ENCODE peak calls at places on chromosomes 4 and X, in seven cellular contexts. One of them, this sample, is unnamed.

GRCh38 chrX:97310373-97310772 is 426.7 kb downstream of the RPA4 start:
- DNase-seq in transverse colon: no peak
- DNase-seq in tibial nerve: no peak
- DNase-seq in sigmoid colon: no peak
- DNase-seq in ovary: no peak
- DNase-seq in A549: no peak
- DNase-seq in upper lobe of left lung: no peak
- DNase-seq in this sample: no peak

GRCh38 chr4:78534286-78534955 is 17.1 kb upstream of the ANXA3 start:
- DNase-seq in transverse colon: no peak
- DNase-seq in tibial nerve: no peak
- DNase-seq in sigmoid colon: no peak
- DNase-seq in ovary: no peak
- DNase-seq in A549: no peak
- DNase-seq in upper lobe of left lung: no peak
- DNase-seq in this sample: no peak

GRCh38 chr4:16532240-16532990 is 306.1 kb upstream of the TAPT1 start:
- DNase-seq in transverse colon: no peak
- DNase-seq in tibial nerve: peak
- DNase-seq in sigmoid colon: no peak
- DNase-seq in ovary: peak
- DNase-seq in A549: no peak
- DNase-seq in upper lobe of left lung: no peak
- DNase-seq in this sample: no peak

GRCh38 chrX:13482764-13483552 is 86.4 kb upstream of the EGFL6 start:
- DNase-seq in transverse colon: peak
- DNase-seq in tibial nerve: no peak
- DNase-seq in sigmoid colon: no peak
- DNase-seq in ovary: no peak
- DNase-seq in A549: no peak
- DNase-seq in upper lobe of left lung: no peak
- DNase-seq in this sample: no peak

GRCh38 chr4:159103406-159104131 is 690 bp downstream of the RAPGEF2 start:
- DNase-seq in transverse colon: peak
- DNase-seq in tibial nerve: peak
- DNase-seq in sigmoid colon: peak
- DNase-seq in ovary: peak
- DNase-seq in A549: peak
- DNase-seq in upper lobe of left lung: peak
- DNase-seq in this sample: peak

GRCh38 chr4:154349829-154350228 is 141.8 kb downstream of the DCHS2 start:
- DNase-seq in transverse colon: no peak
- DNase-seq in tibial nerve: no peak
- DNase-seq in sigmoid colon: no peak
- DNase-seq in ovary: no peak
- DNase-seq in A549: peak
- DNase-seq in upper lobe of left lung: no peak
- DNase-seq in this sample: no peak

GRCh38 chrX:108156934-108157466 is 65.4 kb downstream of the ATG4A start:
- DNase-seq in transverse colon: peak
- DNase-seq in tibial nerve: no peak
- DNase-seq in sigmoid colon: no peak
- DNase-seq in ovary: no peak
- DNase-seq in A549: no peak
- DNase-seq in upper lobe of left lung: no peak
- DNase-seq in this sample: no peak

GRCh38 chr4:169311643-169312365 is 41.0 kb upstream of the SH3RF1 start:
- DNase-seq in transverse colon: no peak
- DNase-seq in tibial nerve: peak
- DNase-seq in sigmoid colon: no peak
- DNase-seq in ovary: no peak
- DNase-seq in A549: peak
- DNase-seq in upper lobe of left lung: no peak
- DNase-seq in this sample: no peak

GRCh38 chr4:146520894-146521542 is 722 bp downstream of the SLC10A7 start:
- DNase-seq in transverse colon: peak
- DNase-seq in tibial nerve: peak
- DNase-seq in sigmoid colon: no peak
- DNase-seq in ovary: no peak
- DNase-seq in A549: peak
- DNase-seq in upper lobe of left lung: no peak
- DNase-seq in this sample: no peak

GRCh38 chrX:53268173-53268572 is 13.2 kb downstream of the IQSEC2 start:
- DNase-seq in transverse colon: no peak
- DNase-seq in tibial nerve: no peak
- DNase-seq in sigmoid colon: no peak
- DNase-seq in ovary: no peak
- DNase-seq in A549: no peak
- DNase-seq in upper lobe of left lung: no peak
- DNase-seq in this sample: no peak

GRCh38 chr4:25477251-25477650 is 100.2 kb downstream of the ANAPC4 start:
- DNase-seq in transverse colon: no peak
- DNase-seq in tibial nerve: no peak
- DNase-seq in sigmoid colon: no peak
- DNase-seq in ovary: no peak
- DNase-seq in A549: no peak
- DNase-seq in upper lobe of left lung: no peak
- DNase-seq in this sample: no peak

GRCh38 chrX:132001127-132001526 is 22.0 kb upstream of the STK26 start:
- DNase-seq in transverse colon: no peak
- DNase-seq in tibial nerve: no peak
- DNase-seq in sigmoid colon: no peak
- DNase-seq in ovary: no peak
- DNase-seq in A549: no peak
- DNase-seq in upper lobe of left lung: no peak
- DNase-seq in this sample: no peak

GRCh38 chr4:76435689-76436176 is 704 bp downstream of the SHROOM3 start:
- DNase-seq in transverse colon: no peak
- DNase-seq in tibial nerve: no peak
- DNase-seq in sigmoid colon: no peak
- DNase-seq in ovary: no peak
- DNase-seq in A549: no peak
- DNase-seq in upper lobe of left lung: no peak
- DNase-seq in this sample: no peak
- TF ChIP-seq EP300 in transverse colon: no peak
- TF ChIP-seq EP300 in tibial nerve: no peak
- TF ChIP-seq EP300 in sigmoid colon: no peak
- TF ChIP-seq EP300 in ovary: no peak
- TF ChIP-seq EP300 in A549: no peak
- TF ChIP-seq EP300 in upper lobe of left lung: no peak
- TF ChIP-seq EP300 in this sample: no peak

GRCh38 chr4:189832528-189832927 is 108.1 kb upstream of the FRG1 start:
- DNase-seq in transverse colon: no peak
- DNase-seq in tibial nerve: no peak
- DNase-seq in sigmoid colon: no peak
- DNase-seq in ovary: no peak
- DNase-seq in A549: no peak
- DNase-seq in upper lobe of left lung: no peak
- DNase-seq in this sample: no peak
- TF ChIP-seq EP300 in transverse colon: no peak
- TF ChIP-seq EP300 in tibial nerve: no peak
- TF ChIP-seq EP300 in sigmoid colon: no peak
- TF ChIP-seq EP300 in ovary: no peak
- TF ChIP-seq EP300 in A549: no peak
- TF ChIP-seq EP300 in upper lobe of left lung: no peak
- TF ChIP-seq EP300 in this sample: no peak

GRCh38 chr4:70678383-70678999 is 9.8 kb upstream of the UTP3 start:
- DNase-seq in transverse colon: no peak
- DNase-seq in tibial nerve: no peak
- DNase-seq in sigmoid colon: no peak
- DNase-seq in ovary: no peak
- DNase-seq in A549: no peak
- DNase-seq in upper lobe of left lung: no peak
- DNase-seq in this sample: no peak
- TF ChIP-seq EP300 in transverse colon: no peak
- TF ChIP-seq EP300 in tibial nerve: no peak
- TF ChIP-seq EP300 in sigmoid colon: no peak
- TF ChIP-seq EP300 in ovary: no peak
- TF ChIP-seq EP300 in A549: no peak
- TF ChIP-seq EP300 in upper lobe of left lung: no peak
- TF ChIP-seq EP300 in this sample: no peak

DNA sequence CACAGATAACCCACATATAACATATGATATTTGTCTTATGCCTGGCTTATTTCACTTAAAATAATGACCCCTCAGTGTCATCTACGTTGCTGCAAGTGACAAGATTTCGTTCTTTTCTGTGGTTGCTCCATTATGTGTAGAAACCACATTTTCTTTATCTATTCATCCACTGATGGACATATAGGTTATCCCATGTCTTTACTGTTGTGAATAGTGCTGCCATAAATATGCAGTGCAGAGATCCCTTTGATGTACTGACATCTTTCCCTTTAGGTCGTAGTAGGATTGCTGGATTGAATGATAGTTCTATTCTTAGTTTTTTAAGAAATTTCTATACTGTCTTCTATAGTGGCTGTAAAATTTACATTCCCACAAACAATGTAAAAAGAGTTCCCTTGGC is 135.8 kb downstream of the TET2 start:
- DNase-seq in transverse colon: no peak
- DNase-seq in tibial nerve: no peak
- DNase-seq in sigmoid colon: no peak
- DNase-seq in ovary: no peak
- DNase-seq in A549: no peak
- DNase-seq in upper lobe of left lung: no peak
- DNase-seq in this sample: no peak
- TF ChIP-seq EP300 in transverse colon: no peak
- TF ChIP-seq EP300 in tibial nerve: no peak
- TF ChIP-seq EP300 in sigmoid colon: no peak
- TF ChIP-seq EP300 in ovary: no peak
- TF ChIP-seq EP300 in A549: no peak
- TF ChIP-seq EP300 in upper lobe of left lung: no peak
- TF ChIP-seq EP300 in this sample: no peak

DNA sequence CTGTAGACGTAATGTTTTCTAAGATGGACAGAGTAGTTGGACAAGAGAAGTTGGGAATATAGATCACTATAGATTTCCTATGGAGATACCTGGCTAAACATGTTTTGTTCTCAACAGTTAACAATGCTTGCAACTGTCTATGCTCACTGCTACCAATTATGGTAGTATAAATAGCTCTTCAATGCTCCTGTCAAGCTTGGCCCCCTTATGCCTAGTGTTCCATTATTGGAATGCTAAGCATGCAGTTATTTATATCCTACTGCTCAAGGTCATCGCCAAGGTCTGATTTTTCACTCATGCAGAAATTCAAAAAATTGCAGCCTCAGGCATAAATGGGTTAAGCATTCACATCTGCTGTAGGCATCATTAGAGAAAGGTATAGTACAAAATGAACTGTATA is 519.0 kb downstream of the IL15 start:
- DNase-seq in transverse colon: no peak
- DNase-seq in tibial nerve: no peak
- DNase-seq in sigmoid colon: no peak
- DNase-seq in ovary: no peak
- DNase-seq in A549: no peak
- DNase-seq in upper lobe of left lung: no peak
- DNase-seq in this sample: no peak
- TF ChIP-seq EP300 in transverse colon: no peak
- TF ChIP-seq EP300 in tibial nerve: no peak
- TF ChIP-seq EP300 in sigmoid colon: no peak
- TF ChIP-seq EP300 in ovary: no peak
- TF ChIP-seq EP300 in A549: no peak
- TF ChIP-seq EP300 in upper lobe of left lung: no peak
- TF ChIP-seq EP300 in this sample: no peak

GRCh38 chrX:113868169-113868568 is 715.7 kb upstream of the HTR2C start:
- DNase-seq in transverse colon: no peak
- DNase-seq in tibial nerve: no peak
- DNase-seq in sigmoid colon: no peak
- DNase-seq in ovary: no peak
- DNase-seq in A549: no peak
- DNase-seq in upper lobe of left lung: no peak
- DNase-seq in this sample: no peak
- TF ChIP-seq EP300 in transverse colon: no peak
- TF ChIP-seq EP300 in tibial nerve: no peak
- TF ChIP-seq EP300 in sigmoid colon: no peak
- TF ChIP-seq EP300 in ovary: no peak
- TF ChIP-seq EP300 in A549: no peak
- TF ChIP-seq EP300 in upper lobe of left lung: no peak
- TF ChIP-seq EP300 in this sample: no peak

GRCh38 chr4:105708376-105709080 is at the start of the genes GSTCD and INTS12:
- DNase-seq in transverse colon: peak
- DNase-seq in tibial nerve: peak
- DNase-seq in sigmoid colon: peak
- DNase-seq in ovary: peak
- DNase-seq in A549: peak
- DNase-seq in upper lobe of left lung: peak
- DNase-seq in this sample: peak
- TF ChIP-seq EP300 in transverse colon: peak
- TF ChIP-seq EP300 in tibial nerve: peak
- TF ChIP-seq EP300 in sigmoid colon: no peak
- TF ChIP-seq EP300 in ovary: no peak
- TF ChIP-seq EP300 in A549: no peak
- TF ChIP-seq EP300 in upper lobe of left lung: no peak
- TF ChIP-seq EP300 in this sample: no peak

This sample was measured in suprapubic skin.